ENCODE peak calls at places on chromosomes 5 and 9, in ten cellular contexts. F is psoas muscle; P is SIG-M5; H is stromal cell of bone marrow; X is foreskin fibroblast; G is endothelial cell; C is activated naive CD4-positive, alpha-beta T cell; K is body of pancreas; R is mesendoderm; O is stimulated activated CD4-positive, alpha-beta T cell treated with anti-CD3 and anti-CD28 coated beads, Interleukin-12 subunit alpha, Interleukin-12 subunit beta, amount 100 ng/mL, for 4 hours. T is an unnamed sample.

GRCh38 chr9:94140791-94141790 is 56.8 kb downstream of the PTPDC1 start:
- DNase-seq in G (no peak), K (no peak), F (peak), R (peak), P (no peak), O (no peak), C (no peak), H (no peak), X (peak), T (no peak)

GRCh38 chr9:17219261-17219660 is 84.4 kb downstream of the CNTLN start:
- DNase-seq in R (no peak), C (no peak), O (no peak), X (peak), H (no peak), P (no peak), G (no peak), F (no peak), K (no peak), T (peak)

GRCh38 chr9:134469041-134469875 is 143.0 kb downstream of the RXRA start:
- DNase-seq in X (peak), H (no peak), O (no peak), K (no peak), P (no peak), G (no peak), F (no peak), C (no peak), R (peak), T (no peak)

GRCh38 chr5:173888473-173889135 is 455 bp downstream of the CPEB4 start:
- DNase-seq in G (peak), C (peak), H (no peak), F (peak), K (peak), P (no peak), X (peak), R (peak), O (no peak), T (peak)

GRCh38 chr5:59489551-59489950 is 404.0 kb downstream of the PDE4D start:
- DNase-seq in O (no peak), K (no peak), H (peak), G (no peak), X (peak), F (no peak), R (no peak), P (no peak), C (no peak), T (no peak)

GRCh38 chr5:58469895-58470294 is 10.0 kb upstream of the PLK2 start:
- DNase-seq in K (no peak), C (no peak), R (no peak), G (no peak), X (no peak), H (no peak), P (peak), F (no peak), O (no peak), T (no peak)

GRCh38 chr9:6779417-6780241 is 21.9 kb downstream of the KDM4C start:
- DNase-seq in F (no peak), O (no peak), P (no peak), C (no peak), H (no peak), X (peak), G (no peak), K (peak), R (peak), T (peak)

GRCh38 chr9:16417101-16417500 is 453.4 kb downstream of the BNC2 start:
- DNase-seq in G (no peak), F (no peak), O (no peak), R (no peak), K (no peak), C (no peak), H (peak), X (peak), P (no peak), T (no peak)

GRCh38 chr5:55636711-55637110 is 75.4 kb downstream of the SLC38A9 start:
- DNase-seq in G (no peak), X (peak), F (no peak), H (peak), C (no peak), K (peak), O (no peak), R (peak), P (no peak), T (no peak)

GRCh38 chr9:96169488-96169887 is 132.5 kb downstream of the HSD17B3 start:
- DNase-seq in G (peak), P (no peak), C (no peak), X (peak), O (no peak), R (peak), K (peak), F (no peak), H (no peak), T (no peak)

GRCh38 chr5:172932313-172933017 is 26.8 kb upstream of the RPL26L1 start:
- DNase-seq in F (peak), C (peak), X (peak), R (peak), O (peak), G (peak), H (no peak), P (no peak), K (peak), T (peak)

GRCh38 chr9:116115731-116116353 is 37.7 kb upstream of the PAPPA start:
- DNase-seq in R (no peak), C (no peak), X (peak), K (no peak), O (no peak), G (no peak), H (peak), P (no peak), F (no peak), T (no peak)

GRCh38 chr9:79896390-79896789 is 324.6 kb downstream of the TLE4 start:
- DNase-seq in K (no peak), X (peak), C (no peak), R (no peak), O (no peak), G (no peak), F (no peak), H (no peak), P (no peak), T (no peak)

GRCh38 chr9:80061940-80062339 is 490.2 kb downstream of the TLE4 start:
- DNase-seq in F (no peak), K (no peak), H (peak), G (no peak), O (no peak), X (peak), R (peak), P (no peak), C (no peak), T (no peak)

GRCh38 chr5:111495159-111495558 is 17.2 kb downstream of the STARD4 start:
- DNase-seq in C (no peak), H (no peak), F (no peak), X (no peak), K (no peak), O (no peak), P (no peak), G (no peak), R (no peak), T (no peak)

GRCh38 chr9:130770679-130771442 is 64.2 kb upstream of the ABL1 start:
- DNase-seq in F (no peak), X (peak), P (no peak), K (no peak), C (no peak), R (peak), G (no peak), H (peak), O (no peak), T (peak)

GRCh38 chr5:117473075-117473595 is 898.5 kb upstream of the SEMA6A start:
- DNase-seq in P (no peak), G (no peak), R (no peak), H (no peak), F (no peak), K (no peak), O (no peak), X (no peak), C (no peak), T (no peak)

GRCh38 chr5:172173771-172174170 is 14.3 kb downstream of the STK10 start:
- DNase-seq in F (no peak), O (peak), R (no peak), C (peak), H (no peak), P (peak), G (no peak), K (no peak), X (peak), T (no peak)

GRCh38 chr5:71865665-71866320 is 146.7 kb downstream of the CARTPT start:
- DNase-seq in G (no peak), K (no peak), P (no peak), C (no peak), F (no peak), H (no peak), R (no peak), X (no peak), O (no peak), T (no peak)

GRCh38 chr9:82706781-82707180 is 356.2 kb downstream of the RASEF start:
- DNase-seq in K (no peak), O (no peak), G (no peak), P (no peak), R (no peak), X (no peak), H (no peak), C (no peak), F (no peak), T (no peak)

GRCh38 chr9:96113045-96113444 is 188.9 kb downstream of the HSD17B3 start:
- DNase-seq in F (no peak), K (no peak), H (no peak), P (no peak), X (no peak), O (no peak), G (no peak), C (no peak), R (peak), T (no peak)

GRCh38 chr5:170746081-170746951 is 37.2 kb upstream of the GABRP start:
- DNase-seq in R (peak), G (peak), O (no peak), P (no peak), K (no peak), F (no peak), H (no peak), C (no peak), X (no peak), T (no peak)

GRCh38 chr5:40495172-40495699 is 184.5 kb upstream of the PTGER4 start:
- DNase-seq in O (no peak), P (no peak), C (no peak), G (no peak), X (no peak), K (no peak), H (no peak), R (no peak), F (no peak), T (no peak)

GRCh38 chr5:96037128-96037527 is 75.5 kb upstream of the ELL2 start:
- DNase-seq in C (no peak), X (peak), G (no peak), P (no peak), R (no peak), O (no peak), F (no peak), H (peak), K (no peak), T (no peak)

GRCh38 chr9:87564111-87564510 is 66.4 kb downstream of the DAPK1 start:
- DNase-seq in O (no peak), R (no peak), X (no peak), C (no peak), G (no peak), F (no peak), P (no peak), K (no peak), H (no peak), T (no peak)

GRCh38 chr9:110114086-110114887 is 93.7 kb downstream of the C9orf152 start:
- DNase-seq in O (no peak), H (no peak), X (peak), R (peak), K (no peak), F (no peak), G (no peak), P (no peak), C (no peak), T (no peak)

GRCh38 chr5:164959761-164960160 is 1454.3 kb downstream of the MAT2B start:
- DNase-seq in R (no peak), C (no peak), O (no peak), K (no peak), F (no peak), X (no peak), H (no peak), G (no peak), P (no peak), T (no peak)

GRCh38 chr9:684055-684949 is 157.2 kb upstream of the DMRT1 start:
- DNase-seq in C (no peak), R (peak), K (no peak), O (no peak), X (peak), F (no peak), G (no peak), P (no peak), H (peak), T (peak)

GRCh38 chr9:16422114-16422513 is 448.4 kb downstream of the BNC2 start:
- DNase-seq in X (no peak), G (no peak), H (no peak), F (no peak), K (no peak), P (no peak), O (no peak), R (no peak), C (no peak), T (no peak)

GRCh38 chr9:93507780-93508179 is 54.4 kb upstream of the FAM120AOS start:
- DNase-seq in O (no peak), K (no peak), R (no peak), F (no peak), X (no peak), P (no peak), C (no peak), H (no peak), G (no peak), T (no peak)

GRCh38 chr5:130286971-130287370 is 382.7 kb downstream of the CHSY3 start:
- DNase-seq in X (no peak), C (no peak), R (no peak), G (no peak), K (no peak), H (peak), O (no peak), F (no peak), P (no peak), T (no peak)

GRCh38 chr5:36728697-36729543 is 122.5 kb downstream of the SLC1A3 start:
- DNase-seq in F (no peak), R (peak), C (no peak), P (peak), H (peak), K (peak), X (peak), O (no peak), G (no peak), T (peak)

GRCh38 chr5:82881571-82882200 is 195.5 kb downstream of the TMEM167A start:
- DNase-seq in K (no peak), H (no peak), F (no peak), X (no peak), G (no peak), P (no peak), C (no peak), R (no peak), O (no peak), T (no peak)

GRCh38 chr9:75909776-75910175 is 19.3 kb downstream of the PCSK5 start:
- DNase-seq in C (no peak), G (no peak), X (peak), H (no peak), F (no peak), R (no peak), O (no peak), P (no peak), K (no peak), T (no peak)